ENCODE peak calls at places on chromosomes 6 and 20, in four cellular contexts. N is HepG2, W is H1, K is K562. B is an unnamed sample.
A peak's percentile ranks its signal among the peaks of the same experiment; 100 is the strongest.

GRCh38 chr20:24658920-24659660 is 189.7 kb downstream of the SYNDIG1 start:
- DNase-seq in N (no peak), W (no peak), K (no peak), B (no peak)

GRCh38 chr6:104633125-104633524 is 226.6 kb downstream of the HACE1 start:
- DNase-seq in N (no peak), W (no peak), K (no peak), B (no peak)

GRCh38 chr20:4445780-4446179 is 275.9 kb upstream of the PRND start:
- DNase-seq in N (no peak), W (no peak), K (no peak), B (no peak)

GRCh38 chr6:10383312-10384063 is 31.4 kb downstream of the TFAP2A start:
- DNase-seq in N (no peak), W (no peak), K (no peak), B (peak; percentile 13)

GRCh38 chr6:49939993-49940498 is 23.9 kb downstream of the DEFB114 start:
- DNase-seq in N (no peak), W (no peak), K (peak; percentile 48), B (no peak)

GRCh38 chr6:118565317-118565960 is 17.3 kb downstream of the PLN start:
- DNase-seq in N (peak; percentile 36), W (no peak), K (peak; percentile 16), B (peak; percentile 18)

GRCh38 chr6:139534472-139535115 is 160.1 kb upstream of the CITED2 start:
- DNase-seq in N (no peak), W (no peak), K (no peak), B (no peak)

GRCh38 chr20:53786445-53787267 is 193.0 kb upstream of the ZNF217 start:
- DNase-seq in N (peak; percentile 56), W (no peak), K (no peak), B (peak; percentile 35)

GRCh38 chr6:23696946-23697345 is 429.1 kb upstream of the NRSN1 start:
- DNase-seq in N (no peak), W (no peak), K (no peak), B (no peak)

GRCh38 chr20:37358366-37359150 is 12.6 kb downstream of the SRC start:
- DNase-seq in N (no peak), W (no peak), K (no peak), B (no peak)

GRCh38 chr20:18267815-18268214 is 20.5 kb upstream of the ZNF133 start:
- DNase-seq in N (no peak), W (no peak), K (no peak), B (no peak)

GRCh38 chr20:33662172-33662571 is at the start of gene C20orf144:
- DNase-seq in N (no peak), W (no peak), K (no peak), B (no peak)

DNA sequence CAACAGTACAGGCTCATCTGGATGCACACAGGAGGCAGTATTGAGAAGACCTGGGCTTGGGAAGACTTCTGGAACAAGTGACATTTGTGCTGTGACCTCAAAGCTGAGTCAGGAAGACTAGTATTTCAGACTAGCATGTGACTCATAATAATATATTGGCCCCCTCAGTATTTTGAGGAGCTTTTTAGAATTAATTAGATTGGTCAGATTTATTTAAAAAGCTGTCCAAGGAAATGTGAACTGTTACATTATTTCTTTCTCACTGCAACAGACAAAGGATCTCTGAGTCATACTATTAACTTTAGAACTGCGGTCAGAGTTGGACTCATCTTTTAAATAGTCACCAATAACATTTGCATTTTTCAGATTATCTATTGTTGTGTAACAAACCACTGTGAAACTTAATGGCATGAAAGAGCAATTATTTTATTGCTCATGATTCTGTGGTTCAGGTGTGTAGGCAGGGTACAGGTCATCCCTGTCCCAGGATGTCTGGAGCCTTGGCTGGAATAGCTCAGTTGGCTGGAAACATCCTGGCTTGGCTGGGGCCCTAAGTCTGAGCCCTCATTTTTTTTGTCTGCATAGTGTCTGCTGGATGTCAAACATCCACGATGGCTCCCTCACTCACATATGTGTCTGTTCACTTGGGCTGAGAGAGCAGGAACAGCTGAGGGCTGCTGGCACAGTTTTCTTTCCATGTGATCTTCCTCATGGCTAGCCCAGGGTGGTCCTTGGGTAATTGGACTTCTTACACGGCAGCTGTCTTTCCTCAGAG is 46.8 kb downstream of the MAP3K4 start:
- DNase-seq in N (no peak), W (no peak), K (no peak), B (peak; percentile 45)
- TF ChIP-seq FOSL1 in N (no peak), W (no peak), K (peak; percentile 67), B (peak; percentile 58)

GRCh38 chr6:158040051-158040803 is 58.6 kb downstream of the SYNJ2 start:
- DNase-seq in N (peak; percentile 99), W (no peak), K (peak; percentile 94), B (peak; percentile 83)
- TF ChIP-seq FOSL1 in N (peak; percentile 97), W (no peak), K (peak; percentile 100), B (no peak)

GRCh38 chr6:130143709-130144108 is 79.0 kb downstream of the SAMD3 start:
- DNase-seq in N (no peak), W (no peak), K (no peak), B (no peak)
- TF ChIP-seq FOSL1 in N (no peak), W (no peak), K (no peak), B (no peak)

GRCh38 chr6:152552616-152553209 is 84.4 kb downstream of the SYNE1 start:
- DNase-seq in N (peak; percentile 73), W (peak; percentile 73), K (peak; percentile 39), B (peak; percentile 70)
- TF ChIP-seq FOSL1 in N (no peak), W (no peak), K (no peak), B (no peak)

GRCh38 chr6:138428943-138429616 is 25.1 kb downstream of the HEBP2 start:
- DNase-seq in N (peak; percentile 62), W (no peak), K (peak; percentile 34), B (peak; percentile 21)

GRCh38 chr6:138429731-138430130 is 25.7 kb downstream of the HEBP2 start:
- DNase-seq in N (no peak), W (no peak), K (no peak), B (no peak)

GRCh38 chr6:138431276-138432062 is 27.4 kb downstream of the HEBP2 start:
- DNase-seq in N (no peak), W (no peak), K (no peak), B (no peak)

GRCh38 chr6:138432063-138432356 is 28.0 kb downstream of the HEBP2 start:
- DNase-seq in N (no peak), W (no peak), K (no peak), B (no peak)

DNA sequence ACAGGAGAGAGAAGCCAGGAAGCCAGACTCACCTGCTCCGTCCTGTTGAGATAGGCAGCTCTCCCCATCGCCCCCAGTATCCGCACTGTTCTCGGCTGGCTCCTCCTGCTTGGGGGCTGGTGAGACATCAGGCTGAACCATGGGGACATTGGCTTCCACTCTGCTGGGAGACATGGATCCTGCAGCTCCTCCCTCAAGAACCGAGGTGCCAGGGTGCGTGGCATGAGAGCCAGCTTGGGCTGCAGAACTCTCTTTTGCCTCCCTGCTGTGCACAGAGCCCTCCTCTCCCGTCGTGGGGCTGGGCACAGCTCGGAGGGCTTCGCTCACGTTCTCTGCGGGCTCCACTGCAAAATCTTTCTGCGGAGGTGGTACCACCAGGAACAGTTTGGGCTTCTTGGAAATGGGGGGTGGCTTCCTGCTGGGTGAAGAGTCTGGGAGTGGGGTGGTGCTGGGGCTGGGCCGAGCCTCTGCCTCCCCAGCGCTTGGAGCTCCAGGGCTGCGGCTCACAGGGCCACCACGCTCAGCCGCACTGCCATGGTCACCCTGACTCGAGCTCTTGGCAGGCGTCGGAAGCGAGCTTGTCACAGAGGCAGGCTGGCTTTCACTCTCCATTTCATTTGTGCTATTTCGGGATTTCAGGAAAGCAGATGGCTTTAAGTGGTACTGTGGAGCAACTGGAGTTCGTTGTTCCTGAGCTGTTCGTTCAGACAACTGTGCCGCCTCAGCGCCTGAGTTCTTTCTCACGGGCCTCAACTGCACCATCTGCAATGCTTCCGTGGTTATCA is 26.5 kb downstream of the HEBP2 start:
- DNase-seq in N (no peak), W (no peak), K (no peak), B (no peak)
- TF ChIP-seq FOSL1 in N (no peak), W (no peak), K (no peak), B (no peak)

GRCh38 chr20:41998539-41999341 is 380.6 kb upstream of the CHD6 start:
- DNase-seq in N (no peak), W (no peak), K (no peak), B (no peak)
- TF ChIP-seq FOSL1 in N (no peak), W (no peak), K (no peak), B (no peak)